ENCODE peak calls at places on chromosomes 13 and 19, in six cellular contexts. X is activated CD4-positive, alpha-beta T cell treated with anti-CD3 and anti-CD28 coated beads for 24 hours; H is stimulated activated CD4-positive, alpha-beta T cell treated with anti-CD3 and anti-CD28 coated beads, Interleukin-1b, Interleukin-23, amount 100 ng/mL, for 48 hours; G is frontal cortex; W is mucosa of gallbladder; K is AG08395. J is an unnamed sample.

GRCh38 chr13:47337781-47338507 is 441.1 kb upstream of the HTR2A start:
- DNase-seq in K (peak; percentile 27), G (no peak), H (no peak), X (no peak), W (no peak), J (no peak)

GRCh38 chr19:13978306-13978705 is 26.0 kb downstream of the DCAF15 start:
- DNase-seq in X (peak; percentile 39), W (peak; percentile 53), K (peak; percentile 58), H (no peak), G (no peak), J (no peak)

GRCh38 chr19:2523630-2524311 is 47.8 kb downstream of the GADD45B start:
- DNase-seq in G (no peak), K (peak; percentile 90), H (no peak), X (no peak), W (no peak), J (no peak)

GRCh38 chr19:49554701-49555181 is 25.6 kb downstream of the NOSIP start:
- DNase-seq in W (no peak), G (no peak), K (no peak), H (peak; percentile 51), X (peak; percentile 39), J (no peak)

GRCh38 chr13:98510156-98510509 is 66.8 kb downstream of the STK24 start:
- DNase-seq in X (no peak), G (no peak), K (no peak), H (no peak), W (no peak), J (no peak)

GRCh38 chr13:83780201-83780600 is 102.1 kb downstream of the SLITRK1 start:
- DNase-seq in K (no peak), X (no peak), H (no peak), W (no peak), G (no peak), J (no peak)

GRCh38 chr19:11063434-11063833 is 25.8 kb upstream of the LDLR start:
- DNase-seq in X (no peak), W (no peak), G (no peak), H (no peak), K (no peak), J (no peak)

GRCh38 chr19:40610396-40611064 is 9.4 kb downstream of the LTBP4 start:
- DNase-seq in W (peak; percentile 66), H (peak; percentile 68), K (peak; percentile 12), X (no peak), G (no peak), J (peak; percentile 60)

GRCh38 chr19:48926909-48927308 is 6.6 kb upstream of the DHDH start:
- DNase-seq in K (peak; percentile 86), W (peak; percentile 61), G (no peak), H (peak; percentile 16), X (peak; percentile 20), J (no peak)

GRCh38 chr19:18795540-18795939 is 4.4 kb upstream of the COMP start:
- DNase-seq in H (no peak), X (no peak), W (no peak), K (peak; percentile 60), G (no peak), J (no peak)

GRCh38 chr13:75666646-75667351 is 30.7 kb downstream of the LMO7 start:
- DNase-seq in G (no peak), X (no peak), K (no peak), H (no peak), W (no peak), J (no peak)

GRCh38 chr19:55857149-55857548 is 20.8 kb downstream of the NLRP4 start:
- DNase-seq in G (no peak), X (no peak), K (no peak), W (no peak), H (no peak), J (no peak)

GRCh38 chr13:46595136-46595917 is 42.4 kb downstream of the LRCH1 start:
- DNase-seq in G (no peak), K (no peak), W (no peak), X (no peak), H (no peak), J (no peak)

GRCh38 chr19:42099336-42099925 is 23.5 kb downstream of the ZNF574 start:
- DNase-seq in G (no peak), W (no peak), H (no peak), X (no peak), K (no peak), J (no peak)

GRCh38 chr13:107665926-107666458 is 549.3 kb downstream of the LIG4 start:
- DNase-seq in K (no peak), W (no peak), H (no peak), G (no peak), X (no peak), J (no peak)

GRCh38 chr19:29942404-29943261 is 594 bp downstream of the URI1 start:
- DNase-seq in K (no peak), H (peak; percentile 72), G (no peak), W (peak; percentile 48), X (peak; percentile 58), J (peak; percentile 66)

GRCh38 chr19:53657778-53658177 is 26.0 kb downstream of the DPRX start:
- DNase-seq in K (no peak), W (no peak), X (no peak), G (no peak), H (no peak), J (no peak)

GRCh38 chr13:52002361-52002760 is 8.9 kb downstream of the ATP7B start:
- DNase-seq in H (no peak), W (no peak), K (no peak), X (no peak), G (no peak), J (no peak)

GRCh38 chr13:41854758-41855157 is 106.2 kb downstream of the VWA8 start:
- DNase-seq in G (no peak), X (no peak), H (no peak), W (no peak), K (no peak), J (no peak)